ENCODE peak calls at places on chromosomes 11 and 22, in seven cellular contexts. E is AG04449; D is occipital lobe; I is activated CD4-positive, alpha-beta T cell treated with anti-CD3 and anti-CD28 coated beads, Interleukin-2, amount 50 U/mL, for 1 hour; B is astrocyte of the cerebellum; V is non-pigmented ciliary epithelial cell; U is astrocyte of the hippocampus. M is an unnamed sample.

GRCh38 chr11:10669258-10670033 is 24.1 kb downstream of the IRAG1 start:
- DNase-seq in B (no peak), E (no peak), V (no peak), U (no peak), D (no peak), I (no peak), M (peak)

GRCh38 chr22:36303874-36304273 is 50.9 kb downstream of the APOL1 start:
- DNase-seq in U (no peak), V (no peak), I (no peak), D (no peak), B (no peak), E (no peak), M (no peak)

GRCh38 chr11:46391578-46392420 is at the start of gene CHRM4:
- DNase-seq in V (no peak), E (no peak), I (no peak), U (peak), D (peak), B (no peak), M (peak)

GRCh38 chr11:111633756-111634362 is 31.6 kb downstream of the SIK2 start:
- DNase-seq in B (no peak), E (no peak), I (no peak), U (peak), V (no peak), D (no peak), M (peak)

GRCh38 chr11:1778141-1778911 is 14.6 kb upstream of the CTSD start:
- DNase-seq in E (no peak), D (no peak), U (no peak), B (no peak), V (no peak), I (no peak), M (no peak)

GRCh38 chr22:40694409-40694808 is 15.1 kb downstream of the MCHR1 start:
- DNase-seq in D (no peak), U (no peak), E (no peak), I (no peak), B (peak), V (no peak), M (no peak)

GRCh38 chr11:35553021-35553420 is 27.6 kb upstream of the PAMR1 start:
- DNase-seq in U (no peak), E (no peak), B (no peak), V (no peak), I (no peak), D (no peak), M (no peak)

GRCh38 chr11:92837595-92837994 is 131.9 kb upstream of the MTNR1B start:
- DNase-seq in B (no peak), D (no peak), U (no peak), E (no peak), V (no peak), I (no peak), M (no peak)

GRCh38 chr11:87228820-87229219 is 191.1 kb downstream of the TMEM135 start:
- DNase-seq in E (no peak), D (no peak), I (no peak), V (no peak), B (no peak), U (no peak), M (peak)

GRCh38 chr22:38570841-38571364 is 920 bp upstream of the DMC1 start:
- DNase-seq in U (no peak), B (no peak), I (peak), D (peak), V (no peak), E (no peak), M (peak)

GRCh38 chr11:20337526-20338154 is 25.9 kb upstream of the HTATIP2 start:
- DNase-seq in V (no peak), I (no peak), B (peak), E (no peak), D (no peak), U (peak), M (peak)

GRCh38 chr11:2744166-2744565 is 44.4 kb upstream of the KCNQ1OT1 start:
- DNase-seq in E (no peak), D (no peak), I (no peak), U (no peak), B (no peak), V (no peak), M (no peak)

GRCh38 chr11:6191733-6192132 is 7.3 kb upstream of the OR52W1 start:
- DNase-seq in I (no peak), U (no peak), B (no peak), V (no peak), D (no peak), E (no peak), M (no peak)

GRCh38 chr11:126898802-126899201 is 101.8 kb downstream of the KIRREL3 start:
- DNase-seq in V (no peak), D (no peak), E (no peak), I (no peak), B (no peak), U (no peak), M (no peak)

GRCh38 chr22:47174096-47174495 is 411.6 kb downstream of the TBC1D22A start:
- DNase-seq in I (no peak), V (no peak), D (no peak), B (no peak), E (no peak), U (no peak), M (no peak)

GRCh38 chr11:13907678-13908077 is 54.8 kb upstream of the SPON1 start:
- DNase-seq in U (no peak), I (no peak), E (no peak), B (no peak), V (no peak), D (no peak), M (no peak)

GRCh38 chr11:46858920-46859531 is 12.9 kb upstream of the CKAP5 start:
- DNase-seq in E (no peak), I (no peak), V (no peak), U (no peak), D (peak), B (no peak), M (no peak)

GRCh38 chr11:20114588-20114987 is 45.7 kb downstream of the DBX1 start:
- DNase-seq in E (no peak), D (no peak), U (no peak), V (no peak), B (no peak), I (no peak), M (peak)

GRCh38 chr22:46054091-46054877 is 77.3 kb upstream of the WNT7B start:
- DNase-seq in B (no peak), V (no peak), I (peak), D (peak), U (peak), E (no peak), M (peak)

GRCh38 chr11:67295846-67296245 is 6.7 kb downstream of the ANKRD13D start:
- DNase-seq in B (no peak), U (no peak), I (no peak), D (no peak), E (no peak), V (no peak), M (no peak)

GRCh38 chr22:20808844-20809243 is 34.9 kb downstream of the SERPIND1 start:
- DNase-seq in E (no peak), B (no peak), I (no peak), U (no peak), V (no peak), D (no peak), M (no peak)

GRCh38 chr11:106281455-106282173 is 204.2 kb downstream of the AASDHPPT start:
- DNase-seq in D (no peak), B (no peak), I (no peak), E (peak), U (peak), V (peak), M (peak)

GRCh38 chr11:117458275-117459120 is 130.8 kb downstream of the CEP164 start:
- DNase-seq in D (no peak), V (no peak), E (no peak), B (no peak), U (no peak), I (no peak), M (no peak)

GRCh38 chr11:18144243-18144642 is 11.9 kb downstream of the MRGPRX3 start:
- DNase-seq in D (no peak), U (peak), V (no peak), I (no peak), B (no peak), E (no peak), M (peak)

GRCh38 chr22:50525104-50525958 is at the start of gene SCO2:
- DNase-seq in I (peak), D (peak), U (peak), V (peak), E (peak), B (peak), M (peak)

GRCh38 chr11:125091247-125091876 is 20.1 kb downstream of the TMEM218 start:
- DNase-seq in D (peak), I (no peak), B (peak), U (peak), V (no peak), E (peak), M (peak)

GRCh38 chr22:44734278-44734677 is 18.1 kb upstream of the ARHGAP8 start:
- DNase-seq in B (no peak), I (no peak), V (no peak), E (no peak), U (no peak), D (no peak), M (no peak)

GRCh38 chr11:133904818-133905515 is 51.8 kb downstream of the IGSF9B start:
- DNase-seq in U (no peak), D (no peak), E (no peak), I (no peak), B (no peak), V (no peak), M (no peak)

GRCh38 chr11:98227266-98227665 is 793.5 kb upstream of the CNTN5 start:
- DNase-seq in B (no peak), I (no peak), D (no peak), E (no peak), U (no peak), V (no peak), M (peak)

GRCh38 chr11:109071712-109072524 is 350.1 kb upstream of the C11orf87 start:
- DNase-seq in D (peak), U (peak), E (no peak), I (no peak), V (no peak), B (peak), M (peak)

GRCh38 chr11:67504950-67505561 is at the start of gene PITPNM1:
- DNase-seq in B (no peak), I (peak), U (peak), D (no peak), E (no peak), V (no peak), M (peak)

GRCh38 chr11:1755344-1756023 is 5.1 kb upstream of the IFITM10 start:
- DNase-seq in E (no peak), I (no peak), D (no peak), B (no peak), U (no peak), V (no peak), M (no peak)

GRCh38 chr11:416757-417621 is 2.2 kb upstream of the SIGIRR start:
- DNase-seq in V (no peak), U (no peak), I (peak), E (no peak), B (no peak), D (no peak), M (no peak)

GRCh38 chr11:96013459-96014213 is 89.7 kb upstream of the MTMR2 start:
- DNase-seq in E (no peak), V (no peak), U (no peak), D (no peak), B (no peak), I (peak), M (no peak)

GRCh38 chr11:85423331-85423730 is 203.8 kb downstream of the DLG2 start:
- DNase-seq in U (no peak), D (no peak), B (no peak), I (no peak), E (no peak), V (no peak), M (no peak)